ENCODE peak calls at places on chromosome 1, in six cellular contexts. X is GM12891, P is K562, Q is H1, U is HepG2, G is GM12878. V is an unnamed sample.

GRCh38 chr1:215156232-215156631 is 73.7 kb downstream of the KCNK2 start:
- DNase-seq in Q (no peak), U (no peak), G (no peak), X (no peak), P (no peak), V (no peak)

GRCh38 chr1:232805269-232806070 is at the start of gene MAP10:
- DNase-seq in Q (peak), U (no peak), P (peak), G (peak), X (peak), V (peak)

GRCh38 chr1:160082926-160083325 is 1.6 kb downstream of the KCNJ9 start:
- DNase-seq in G (no peak), U (no peak), X (no peak), Q (no peak), P (no peak), V (no peak)

GRCh38 chr1:161119379-161120061 is 1.6 kb downstream of the NIT1 start:
- DNase-seq in G (no peak), P (peak), U (no peak), X (peak), Q (no peak), V (peak)

GRCh38 chr1:4729108-4729506 is 74.7 kb downstream of the AJAP1 start:
- DNase-seq in X (no peak), G (no peak), Q (no peak), P (no peak), U (no peak), V (no peak)

GRCh38 chr1:162069334-162070093 is at the start of gene NOS1AP:
- DNase-seq in U (peak), G (no peak), Q (no peak), X (peak), P (peak), V (peak)

GRCh38 chr1:39892611-39893595 is 8.8 kb downstream of the MYCL start:
- DNase-seq in Q (no peak), P (peak), X (no peak), G (no peak), U (peak), V (no peak)

GRCh38 chr1:164787834-164788231 is 228.8 kb downstream of the PBX1 start:
- DNase-seq in Q (no peak), U (no peak), P (no peak), X (no peak), G (no peak), V (no peak)

GRCh38 chr1:114075546-114076249 is 78.0 kb downstream of the SYT6 start:
- DNase-seq in Q (peak), X (no peak), G (peak), P (no peak), U (no peak), V (no peak)

GRCh38 chr1:173258484-173259264 is 51.5 kb upstream of the TNFSF4 start:
- DNase-seq in Q (no peak), G (no peak), X (no peak), U (no peak), P (no peak), V (no peak)

GRCh38 chr1:150213170-150214098 is 22.5 kb downstream of the ANP32E start:
- DNase-seq in Q (peak), X (peak), U (peak), G (peak), P (no peak), V (peak)
- TF ChIP-seq POLR2A in Q (peak), X (peak), U (peak), G (no peak), P (no peak), V (peak)

DNA sequence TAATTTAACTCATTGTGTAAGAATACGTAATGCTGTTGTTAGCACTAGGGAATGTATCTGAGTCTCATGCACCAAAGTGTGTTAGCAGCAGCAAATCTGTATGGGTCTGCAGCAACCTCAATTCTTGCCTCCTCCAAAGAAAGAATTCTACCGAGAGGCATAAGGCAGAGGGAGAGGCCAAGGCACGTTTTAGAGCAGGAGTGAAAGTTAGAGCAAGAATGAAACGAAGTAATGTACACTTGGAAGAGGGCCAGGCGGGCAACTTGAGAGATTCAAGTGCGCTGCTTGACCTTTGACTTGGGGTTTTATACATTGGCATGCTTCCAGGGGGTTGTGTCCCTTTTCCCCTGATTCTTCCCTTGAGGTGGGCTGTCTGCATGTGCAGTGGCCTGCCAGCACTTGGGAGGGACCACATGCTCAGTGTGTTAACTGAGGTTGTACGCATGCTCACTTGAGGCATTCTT is 2.5 kb upstream of the CNN3 start:
- DNase-seq in P (no peak), Q (no peak), G (no peak), X (no peak), U (no peak), V (no peak)
- TF ChIP-seq POLR2AphosphoS5 in P (no peak), Q (no peak), G (no peak), X (no peak), U (no peak), V (no peak)

DNA sequence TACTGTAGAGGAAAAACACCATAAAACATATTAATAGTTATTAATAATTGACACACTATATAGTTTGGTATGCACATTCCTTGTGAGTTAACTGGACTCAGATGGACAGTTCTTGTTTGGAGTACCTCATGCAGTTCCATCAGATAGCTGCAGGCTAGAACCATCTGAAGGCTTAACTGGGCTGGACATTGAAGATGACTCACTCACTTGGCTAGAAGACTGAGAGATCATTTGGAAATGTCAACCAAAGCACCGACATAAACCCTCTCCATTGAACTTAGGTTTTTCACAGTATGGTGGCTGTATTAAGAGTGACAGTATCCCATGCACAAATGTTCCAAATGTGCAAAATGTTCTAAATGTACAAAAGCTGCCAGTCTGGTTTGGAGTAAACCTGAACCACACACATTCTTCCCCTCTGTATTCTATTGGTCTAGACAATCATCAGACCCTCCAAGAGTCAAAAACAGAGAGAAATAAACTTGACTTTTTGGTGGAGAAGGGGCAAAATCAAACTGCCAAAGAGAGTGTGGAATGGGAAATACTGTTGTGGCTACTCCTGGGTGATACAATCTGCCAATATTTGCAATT is 708.4 kb downstream of the KCNT2 start:
- DNase-seq in P (peak), G (no peak), Q (no peak), X (no peak), U (no peak), V (no peak)
- TF ChIP-seq TAF1 in P (no peak), G (no peak), Q (no peak), X (no peak), U (no peak), V (no peak)

GRCh38 chr1:167936930-167937708 is at the start of gene MPC2:
- DNase-seq in G (no peak), X (peak), U (peak), P (peak), Q (no peak), V (peak)
- TF ChIP-seq POLR2A in G (peak), X (peak), U (peak), P (peak), Q (peak), V (no peak)

DNA sequence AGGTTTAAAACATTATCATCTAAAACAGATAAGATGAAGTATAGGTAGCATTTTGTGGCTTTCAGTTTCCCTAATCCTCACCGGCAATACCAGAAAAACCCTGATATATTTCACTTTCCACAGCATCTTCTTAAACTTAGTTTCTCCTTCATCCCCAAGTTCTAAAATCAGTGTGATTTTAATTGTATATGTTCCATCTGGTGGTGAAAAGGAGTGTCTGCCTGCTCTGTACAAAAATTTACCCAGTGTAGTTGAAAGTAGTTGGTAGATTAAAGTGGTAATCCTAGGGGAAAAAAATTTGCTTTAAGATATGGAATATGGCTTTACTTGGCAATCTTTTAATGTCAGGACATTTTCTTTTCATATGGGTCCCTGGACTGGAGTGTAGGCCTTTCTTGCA is 74.3 kb downstream of the CEP350 start:
- DNase-seq in G (no peak), P (no peak), Q (no peak), U (no peak), X (no peak), V (no peak)
- TF ChIP-seq POLR2AphosphoS5 in G (no peak), P (no peak), Q (no peak), U (no peak), X (no peak), V (no peak)

GRCh38 chr1:33872681-33873080 is 8.8 kb downstream of the HMGB4 start:
- DNase-seq in P (no peak), G (no peak), U (no peak), X (no peak), Q (no peak), V (no peak)
- TF ChIP-seq TAF1 in P (no peak), G (no peak), U (no peak), X (no peak), Q (no peak), V (no peak)

GRCh38 chr1:198776602-198777029 is 137.8 kb downstream of the PTPRC start:
- DNase-seq in Q (no peak), P (no peak), U (no peak), G (no peak), X (no peak), V (no peak)
- TF ChIP-seq POLR2A in Q (no peak), P (no peak), U (no peak), G (no peak), X (no peak), V (no peak)

DNA sequence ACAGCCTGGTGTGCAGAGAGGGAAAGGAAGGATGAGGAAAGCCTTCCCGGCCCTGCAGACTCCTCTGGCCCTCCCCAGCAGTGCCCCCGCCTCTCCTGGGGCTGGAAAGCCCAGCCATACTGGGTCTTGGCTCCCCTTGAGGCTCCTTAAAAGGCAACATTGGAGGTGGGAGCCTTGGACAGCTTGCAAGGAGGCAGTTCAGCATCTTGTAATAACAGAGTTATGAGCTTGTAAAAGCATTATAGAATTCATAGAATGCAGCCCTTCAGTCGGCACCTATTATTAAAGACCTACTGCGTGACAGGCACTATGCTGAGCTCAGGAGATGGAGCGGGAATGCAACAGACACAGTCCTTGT is 4.2 kb downstream of the TINAGL1 start:
- DNase-seq in G (no peak), U (no peak), X (no peak), P (no peak), Q (no peak), V (no peak)
- TF ChIP-seq POLR2AphosphoS5 in G (no peak), U (no peak), X (no peak), P (no peak), Q (no peak), V (no peak)

GRCh38 chr1:234726359-234726836 is 116.4 kb upstream of the IRF2BP2 start:
- DNase-seq in Q (no peak), U (no peak), G (no peak), P (no peak), X (no peak), V (no peak)
- TF ChIP-seq TAF1 in Q (no peak), U (no peak), G (no peak), P (no peak), X (no peak), V (no peak)

GRCh38 chr1:153776352-153776751 is 1.1 kb downstream of the SLC27A3 start:
- DNase-seq in U (no peak), X (no peak), Q (no peak), P (no peak), G (no peak), V (no peak)

GRCh38 chr1:153776971-153777370 is 1.8 kb downstream of the SLC27A3 start:
- DNase-seq in G (no peak), U (no peak), X (no peak), Q (no peak), P (no peak), V (no peak)

GRCh38 chr1:153774036-153774435 is 1.2 kb upstream of the SLC27A3 start:
- DNase-seq in P (no peak), U (no peak), G (no peak), X (no peak), Q (no peak), V (no peak)

GRCh38 chr1:153774780-153775431 is at the start of gene SLC27A3:
- DNase-seq in P (peak), U (no peak), G (no peak), X (peak), Q (peak), V (peak)

GRCh38 chr1:153775432-153776311 is 465 bp downstream of the SLC27A3 start:
- DNase-seq in Q (peak), U (no peak), P (peak), G (no peak), X (peak), V (peak)
- TF ChIP-seq POLR2A in Q (peak), U (no peak), P (no peak), G (peak), X (no peak), V (no peak)

V was measured in GM12892.